ENCODE peak calls at places on chromosomes 4 and X, in four cellular contexts. One of them, this sample, is unnamed.
A peak's percentile ranks its signal among the peaks of the same experiment; 100 is the strongest.

GRCh38 chr4:1978741-1979476 is 29.9 kb downstream of the NELFA start:
- DNase-seq in breast epithelium: no peak
- DNase-seq in CD8-positive, alpha-beta T cell: no peak
- DNase-seq in NCI-H1105: no peak
- DNase-seq in this sample: no peak

GRCh38 chr4:184019667-184020665 is 114.9 kb downstream of the STOX2 start:
- DNase-seq in breast epithelium: no peak
- DNase-seq in CD8-positive, alpha-beta T cell: no peak
- DNase-seq in NCI-H1105: no peak
- DNase-seq in this sample: no peak

GRCh38 chr4:41092128-41092527 is 122.2 kb downstream of the APBB2 start:
- DNase-seq in breast epithelium: no peak
- DNase-seq in CD8-positive, alpha-beta T cell: no peak
- DNase-seq in NCI-H1105: no peak
- DNase-seq in this sample: no peak

GRCh38 chrX:49186125-49187027 is at the start of gene PRICKLE3:
- DNase-seq in breast epithelium: peak; percentile 61
- DNase-seq in CD8-positive, alpha-beta T cell: peak; percentile 80
- DNase-seq in NCI-H1105: no peak
- DNase-seq in this sample: no peak

GRCh38 chrX:12844319-12844718 is 22.6 kb upstream of the TLR7 start:
- DNase-seq in breast epithelium: no peak
- DNase-seq in CD8-positive, alpha-beta T cell: no peak
- DNase-seq in NCI-H1105: no peak
- DNase-seq in this sample: no peak

GRCh38 chr4:52173470-52174055 is 122.5 kb downstream of the SPATA18 start:
- DNase-seq in breast epithelium: no peak
- DNase-seq in CD8-positive, alpha-beta T cell: no peak
- DNase-seq in NCI-H1105: no peak
- DNase-seq in this sample: no peak

GRCh38 chrX:50723006-50723405 is 91.0 kb downstream of the SHROOM4 start:
- DNase-seq in breast epithelium: no peak
- DNase-seq in CD8-positive, alpha-beta T cell: no peak
- DNase-seq in NCI-H1105: no peak
- DNase-seq in this sample: no peak

GRCh38 chr4:118918388-118918787 is 29.7 kb downstream of the SYNPO2 start:
- DNase-seq in breast epithelium: no peak
- DNase-seq in CD8-positive, alpha-beta T cell: no peak
- DNase-seq in NCI-H1105: no peak
- DNase-seq in this sample: no peak

GRCh38 chrX:118655561-118656246 is 71.7 kb upstream of the IL13RA1 start:
- DNase-seq in breast epithelium: no peak
- DNase-seq in CD8-positive, alpha-beta T cell: no peak
- DNase-seq in NCI-H1105: no peak
- DNase-seq in this sample: no peak

GRCh38 chr4:59553739-59554126 is 1646.4 kb upstream of the ADGRL3 start:
- DNase-seq in breast epithelium: no peak
- DNase-seq in CD8-positive, alpha-beta T cell: no peak
- DNase-seq in NCI-H1105: no peak
- DNase-seq in this sample: no peak

GRCh38 chrX:82196866-82197265 is 995.0 kb downstream of the SH3BGRL start:
- DNase-seq in breast epithelium: no peak
- DNase-seq in CD8-positive, alpha-beta T cell: no peak
- DNase-seq in NCI-H1105: no peak
- DNase-seq in this sample: no peak

GRCh38 chrX:3244203-3244743 is 102.2 kb downstream of the MXRA5 start:
- DNase-seq in breast epithelium: no peak
- DNase-seq in CD8-positive, alpha-beta T cell: no peak
- DNase-seq in NCI-H1105: no peak
- DNase-seq in this sample: no peak

GRCh38 chr4:111136438-111136837 is 513.6 kb upstream of the PITX2 start:
- DNase-seq in breast epithelium: no peak
- DNase-seq in CD8-positive, alpha-beta T cell: no peak
- DNase-seq in NCI-H1105: no peak
- DNase-seq in this sample: no peak

GRCh38 chr4:184593461-184593860 is 55.8 kb downstream of the CASP3 start:
- DNase-seq in breast epithelium: no peak
- DNase-seq in CD8-positive, alpha-beta T cell: no peak
- DNase-seq in NCI-H1105: no peak
- DNase-seq in this sample: no peak

GRCh38 chr4:150211016-150211415 is 132.8 kb downstream of the DCLK2 start:
- DNase-seq in breast epithelium: no peak
- DNase-seq in CD8-positive, alpha-beta T cell: no peak
- DNase-seq in NCI-H1105: no peak
- DNase-seq in this sample: peak; percentile 0

GRCh38 chr4:153341575-153342090 is 2.9 kb upstream of the MND1 start:
- DNase-seq in breast epithelium: no peak
- DNase-seq in CD8-positive, alpha-beta T cell: no peak
- DNase-seq in NCI-H1105: no peak
- DNase-seq in this sample: no peak

GRCh38 chr4:113406723-113407016 is 354.9 kb downstream of the CAMK2D start:
- DNase-seq in breast epithelium: peak; percentile 21
- DNase-seq in CD8-positive, alpha-beta T cell: no peak
- DNase-seq in NCI-H1105: peak; percentile 33
- DNase-seq in this sample: no peak

GRCh38 chr4:2049381-2049780 is 9.7 kb upstream of the NAT8L start:
- DNase-seq in breast epithelium: no peak
- DNase-seq in CD8-positive, alpha-beta T cell: no peak
- DNase-seq in NCI-H1105: no peak
- DNase-seq in this sample: no peak

GRCh38 chr4:6763330-6763851 is 19.1 kb upstream of the KIAA0232 start:
- DNase-seq in breast epithelium: peak; percentile 52
- DNase-seq in CD8-positive, alpha-beta T cell: no peak
- DNase-seq in NCI-H1105: no peak
- DNase-seq in this sample: no peak

GRCh38 chrX:109889289-109890006 is 113.5 kb upstream of the TMEM164 start:
- DNase-seq in breast epithelium: no peak
- DNase-seq in CD8-positive, alpha-beta T cell: no peak
- DNase-seq in NCI-H1105: no peak
- DNase-seq in this sample: no peak

GRCh38 chr4:8163026-8163425 is 4.4 kb upstream of the ABLIM2 start:
- DNase-seq in breast epithelium: no peak
- DNase-seq in CD8-positive, alpha-beta T cell: no peak
- DNase-seq in NCI-H1105: no peak
- DNase-seq in this sample: no peak

GRCh38 chr4:142291299-142291698 is 554.8 kb downstream of the INPP4B start:
- DNase-seq in breast epithelium: no peak
- DNase-seq in CD8-positive, alpha-beta T cell: no peak
- DNase-seq in NCI-H1105: no peak
- DNase-seq in this sample: no peak

This sample was measured in NK-92 treated with Interleukin-12 subunit alpha and Interleukin-12 subunit beta, amount 100 ng/mL, for 24 hours.